ENCODE peak calls at places on chromosome 16, in eight cellular contexts. P, W, G, M, E, Z, V and J are unnamed samples.

GRCh38 chr16:20689668-20690067 is 7.8 kb downstream of the ACSM1 start:
- DNase-seq in P (no peak), W (no peak), G (no peak), M (no peak), E (no peak), Z (no peak), V (no peak), J (no peak)

GRCh38 chr16:83845263-83845662 is 37.5 kb downstream of the HSBP1 start:
- DNase-seq in P (no peak), W (no peak), G (no peak), M (no peak), E (no peak), Z (no peak), V (no peak), J (no peak)

GRCh38 chr16:29757950-29758466 is 12.2 kb upstream of the C16orf54 start:
- DNase-seq in P (no peak), W (no peak), G (no peak), M (no peak), E (no peak), Z (no peak), V (no peak), J (no peak)

GRCh38 chr16:67482260-67482924 is 955 bp downstream of the AGRP start:
- DNase-seq in P (no peak), W (no peak), G (no peak), M (no peak), E (no peak), Z (no peak), V (no peak), J (no peak)

GRCh38 chr16:85126731-85127662 is 14.7 kb upstream of the CIBAR2 start:
- DNase-seq in P (peak), W (peak), G (peak), M (no peak), E (no peak), Z (no peak), V (peak), J (no peak)

GRCh38 chr16:5072334-5073278 is 963 bp downstream of the ALG1 start:
- DNase-seq in P (no peak), W (no peak), G (peak), M (no peak), E (no peak), Z (no peak), V (no peak), J (no peak)

GRCh38 chr16:65771707-65772106 is 594.8 kb upstream of the CDH5 start:
- DNase-seq in P (no peak), W (no peak), G (no peak), M (no peak), E (no peak), Z (no peak), V (peak), J (no peak)

GRCh38 chr16:2776500-2777139 is 460 bp downstream of the ELOB start:
- DNase-seq in P (no peak), W (peak), G (no peak), M (no peak), E (peak), Z (no peak), V (no peak), J (no peak)

GRCh38 chr16:50653633-50654524 is 27.2 kb downstream of the SNX20 start:
- DNase-seq in P (no peak), W (no peak), G (no peak), M (no peak), E (no peak), Z (peak), V (no peak), J (no peak)

GRCh38 chr16:53415504-53415903 is 18.8 kb upstream of the RBL2 start:
- DNase-seq in P (no peak), W (no peak), G (peak), M (no peak), E (no peak), Z (peak), V (no peak), J (no peak)

GRCh38 chr16:19696312-19696711 is 21.7 kb downstream of the KNOP1 start:
- DNase-seq in P (peak), W (no peak), G (peak), M (peak), E (peak), Z (no peak), V (peak), J (no peak)

GRCh38 chr16:57591870-57592485 is 36.5 kb upstream of the ADGRG1 start:
- DNase-seq in P (no peak), W (no peak), G (no peak), M (no peak), E (no peak), Z (no peak), V (no peak), J (no peak)

GRCh38 chr16:89544713-89545043 is 15.8 kb upstream of the RPL13 start:
- DNase-seq in P (no peak), W (no peak), G (no peak), M (no peak), E (no peak), Z (no peak), V (no peak), J (no peak)

GRCh38 chr16:12688972-12689850 is 114.5 kb downstream of the CPPED1 start:
- DNase-seq in P (no peak), W (no peak), G (no peak), M (no peak), E (peak), Z (no peak), V (no peak), J (no peak)

GRCh38 chr16:85210423-85211169 is 98.3 kb upstream of the CIBAR2 start:
- DNase-seq in P (no peak), W (no peak), G (peak), M (no peak), E (no peak), Z (no peak), V (peak), J (no peak)

GRCh38 chr16:83365166-83365565 is 442.6 kb upstream of the HSBP1 start:
- DNase-seq in P (no peak), W (no peak), G (no peak), M (no peak), E (no peak), Z (no peak), V (peak), J (no peak)

GRCh38 chr16:64910351-64910750 is 211.5 kb downstream of the CDH11 start:
- DNase-seq in P (no peak), W (no peak), G (peak), M (no peak), E (no peak), Z (peak), V (peak), J (no peak)

GRCh38 chr16:58449768-58450167 is 50.2 kb upstream of the NDRG4 start:
- DNase-seq in P (no peak), W (no peak), G (no peak), M (no peak), E (no peak), Z (peak), V (no peak), J (no peak)

GRCh38 chr16:49417354-49417753 is 43.8 kb downstream of the C16orf78 start:
- DNase-seq in P (no peak), W (no peak), G (no peak), M (no peak), E (no peak), Z (no peak), V (no peak), J (no peak)

GRCh38 chr16:82735696-82736095 is 108.9 kb downstream of the CDH13 start:
- DNase-seq in P (no peak), W (no peak), G (no peak), M (no peak), E (no peak), Z (no peak), V (peak), J (no peak)

GRCh38 chr16:16073884-16074781 is 124.7 kb downstream of the ABCC1 start:
- DNase-seq in P (no peak), W (no peak), G (peak), M (no peak), E (no peak), Z (no peak), V (peak), J (no peak)

GRCh38 chr16:87528690-87529579 is 36.1 kb upstream of the ZCCHC14 start:
- DNase-seq in P (no peak), W (no peak), G (no peak), M (no peak), E (no peak), Z (no peak), V (no peak), J (no peak)

GRCh38 chr16:67542464-67542863 is 13.8 kb downstream of the RIPOR1 start:
- DNase-seq in P (peak), W (no peak), G (peak), M (no peak), E (peak), Z (peak), V (peak), J (peak)

GRCh38 chr16:85462405-85463227 is 150.5 kb upstream of the GSE1 start:
- DNase-seq in P (peak), W (no peak), G (no peak), M (no peak), E (no peak), Z (peak), V (no peak), J (no peak)

GRCh38 chr16:27436921-27437650 is 35.1 kb downstream of the IL21R start:
- DNase-seq in P (no peak), W (no peak), G (no peak), M (no peak), E (no peak), Z (no peak), V (no peak), J (no peak)

GRCh38 chr16:89581045-89581695 is 5.6 kb downstream of the CPNE7 start:
- DNase-seq in P (no peak), W (no peak), G (peak), M (no peak), E (no peak), Z (no peak), V (peak), J (no peak)

GRCh38 chr16:88398874-88399178 is 16.1 kb downstream of the ZNF469 start:
- DNase-seq in P (no peak), W (no peak), G (no peak), M (no peak), E (no peak), Z (peak), V (no peak), J (no peak)

GRCh38 chr16:88811600-88811849 is 203 bp downstream of the APRT start:
- DNase-seq in P (no peak), W (no peak), G (no peak), M (no peak), E (peak), Z (no peak), V (no peak), J (no peak)

GRCh38 chr16:77877712-77878111 is 89.3 kb downstream of the VAT1L start:
- DNase-seq in P (no peak), W (no peak), G (no peak), M (no peak), E (no peak), Z (no peak), V (peak), J (no peak)

GRCh38 chr16:58500329-58501241 is 642 bp downstream of the NDRG4 start:
- DNase-seq in P (peak), W (no peak), G (no peak), M (no peak), E (no peak), Z (no peak), V (no peak), J (no peak)

GRCh38 chr16:27222499-27223225 is 19.3 kb downstream of the KDM8 start:
- DNase-seq in P (no peak), W (no peak), G (peak), M (no peak), E (no peak), Z (peak), V (peak), J (no peak)

GRCh38 chr16:86547286-86547685 is 7.7 kb downstream of the MTHFSD start:
- DNase-seq in P (no peak), W (no peak), G (no peak), M (no peak), E (no peak), Z (no peak), V (no peak), J (no peak)